ENCODE peak calls at places on chromosomes 1 and 21, in five cellular contexts. One of them, this sample, is unnamed.

GRCh38 chr21:31182231-31183129 is 144.2 kb upstream of the KRTAP19-8 start:
- DNase-seq in HepG2: no peak
- DNase-seq in brain microvascular endothelial cell: no peak
- DNase-seq in heart left ventricle: no peak
- DNase-seq in SK-N-SH: no peak
- DNase-seq in this sample: no peak

GRCh38 chr21:44013380-44014088 is 1.4 kb downstream of the TRAPPC10 start:
- DNase-seq in HepG2: no peak
- DNase-seq in brain microvascular endothelial cell: no peak
- DNase-seq in heart left ventricle: no peak
- DNase-seq in SK-N-SH: peak; percentile 36
- DNase-seq in this sample: no peak

GRCh38 chr1:156852414-156852874 is 6.5 kb downstream of the INSRR start:
- DNase-seq in HepG2: peak; percentile 48
- DNase-seq in brain microvascular endothelial cell: no peak
- DNase-seq in heart left ventricle: peak; percentile 84
- DNase-seq in SK-N-SH: peak; percentile 96
- DNase-seq in this sample: peak; percentile 94

GRCh38 chr1:38076038-38076437 is 29.4 kb upstream of the POU3F1 start:
- DNase-seq in HepG2: no peak
- DNase-seq in brain microvascular endothelial cell: no peak
- DNase-seq in heart left ventricle: no peak
- DNase-seq in SK-N-SH: no peak
- DNase-seq in this sample: peak; percentile 46

GRCh38 chr1:108686609-108687313 is 5.3 kb upstream of the PRPF38B start:
- DNase-seq in HepG2: peak; percentile 35
- DNase-seq in brain microvascular endothelial cell: no peak
- DNase-seq in heart left ventricle: no peak
- DNase-seq in SK-N-SH: peak; percentile 50
- DNase-seq in this sample: peak; percentile 55

GRCh38 chr21:36030581-36031189 is 29.6 kb downstream of the SETD4 start:
- DNase-seq in HepG2: no peak
- DNase-seq in brain microvascular endothelial cell: no peak
- DNase-seq in heart left ventricle: no peak
- DNase-seq in SK-N-SH: no peak
- DNase-seq in this sample: no peak

GRCh38 chr1:155184835-155185782 is 11.5 kb downstream of the TRIM46 start:
- DNase-seq in HepG2: no peak
- DNase-seq in brain microvascular endothelial cell: no peak
- DNase-seq in heart left ventricle: no peak
- DNase-seq in SK-N-SH: peak; percentile 71
- DNase-seq in this sample: no peak

GRCh38 chr1:225842074-225842473 is 32.1 kb downstream of the EPHX1 start:
- DNase-seq in HepG2: no peak
- DNase-seq in brain microvascular endothelial cell: no peak
- DNase-seq in heart left ventricle: no peak
- DNase-seq in SK-N-SH: no peak
- DNase-seq in this sample: no peak

GRCh38 chr21:42471716-42472330 is 24.2 kb downstream of the RSPH1 start:
- DNase-seq in HepG2: no peak
- DNase-seq in brain microvascular endothelial cell: no peak
- DNase-seq in heart left ventricle: no peak
- DNase-seq in SK-N-SH: no peak
- DNase-seq in this sample: no peak

GRCh38 chr1:248853668-248854375 is 5.1 kb downstream of the ZNF692 start:
- DNase-seq in HepG2: no peak
- DNase-seq in brain microvascular endothelial cell: no peak
- DNase-seq in heart left ventricle: no peak
- DNase-seq in SK-N-SH: no peak
- DNase-seq in this sample: no peak

GRCh38 chr1:98327151-98327918 is 334.2 kb upstream of the SNX7 start:
- DNase-seq in HepG2: no peak
- DNase-seq in brain microvascular endothelial cell: peak; percentile 60
- DNase-seq in heart left ventricle: no peak
- DNase-seq in SK-N-SH: no peak
- DNase-seq in this sample: no peak

GRCh38 chr21:41802185-41802584 is 35.3 kb upstream of the RIPK4 start:
- DNase-seq in HepG2: no peak
- DNase-seq in brain microvascular endothelial cell: no peak
- DNase-seq in heart left ventricle: no peak
- DNase-seq in SK-N-SH: no peak
- DNase-seq in this sample: no peak

GRCh38 chr1:34378968-34379729 is 202.4 kb downstream of the C1orf94 start:
- DNase-seq in HepG2: no peak
- DNase-seq in brain microvascular endothelial cell: no peak
- DNase-seq in heart left ventricle: no peak
- DNase-seq in SK-N-SH: peak; percentile 66
- DNase-seq in this sample: no peak

GRCh38 chr1:183106746-183107145 is 79.3 kb upstream of the LAMC2 start:
- DNase-seq in HepG2: no peak
- DNase-seq in brain microvascular endothelial cell: peak; percentile 20
- DNase-seq in heart left ventricle: no peak
- DNase-seq in SK-N-SH: no peak
- DNase-seq in this sample: no peak

GRCh38 chr1:113579256-113580018 is 179.8 kb downstream of the PHTF1 start:
- DNase-seq in HepG2: no peak
- DNase-seq in brain microvascular endothelial cell: no peak
- DNase-seq in heart left ventricle: no peak
- DNase-seq in SK-N-SH: no peak
- DNase-seq in this sample: no peak

GRCh38 chr1:46424730-46425129 is 30.6 kb downstream of the FAAH start:
- DNase-seq in HepG2: no peak
- DNase-seq in brain microvascular endothelial cell: no peak
- DNase-seq in heart left ventricle: no peak
- DNase-seq in SK-N-SH: no peak
- DNase-seq in this sample: no peak

GRCh38 chr1:246404078-246404477 is 103.0 kb downstream of the SMYD3 start:
- DNase-seq in HepG2: no peak
- DNase-seq in brain microvascular endothelial cell: no peak
- DNase-seq in heart left ventricle: no peak
- DNase-seq in SK-N-SH: no peak
- DNase-seq in this sample: no peak

GRCh38 chr1:151867321-151867720 is 13.8 kb upstream of the THEM5 start:
- DNase-seq in HepG2: no peak
- DNase-seq in brain microvascular endothelial cell: no peak
- DNase-seq in heart left ventricle: no peak
- DNase-seq in SK-N-SH: no peak
- DNase-seq in this sample: no peak

GRCh38 chr1:21704055-21704660 is 35.0 kb upstream of the RAP1GAP start:
- DNase-seq in HepG2: no peak
- DNase-seq in brain microvascular endothelial cell: no peak
- DNase-seq in heart left ventricle: no peak
- DNase-seq in SK-N-SH: no peak
- DNase-seq in this sample: no peak

GRCh38 chr1:228810855-228811654 is 75.8 kb downstream of the RHOU start:
- DNase-seq in HepG2: no peak
- DNase-seq in brain microvascular endothelial cell: no peak
- DNase-seq in heart left ventricle: no peak
- DNase-seq in SK-N-SH: no peak
- DNase-seq in this sample: no peak

GRCh38 chr1:170593612-170594011 is 61.6 kb downstream of the GORAB start:
- DNase-seq in HepG2: no peak
- DNase-seq in brain microvascular endothelial cell: no peak
- DNase-seq in heart left ventricle: no peak
- DNase-seq in SK-N-SH: no peak
- DNase-seq in this sample: no peak

GRCh38 chr1:93751391-93752250 is 70.0 kb upstream of the BCAR3 start:
- DNase-seq in HepG2: no peak
- DNase-seq in brain microvascular endothelial cell: no peak
- DNase-seq in heart left ventricle: peak; percentile 72
- DNase-seq in SK-N-SH: no peak
- DNase-seq in this sample: peak; percentile 77

GRCh38 chr1:11617741-11618140 is 36.5 kb downstream of the FBXO2 start:
- DNase-seq in HepG2: no peak
- DNase-seq in brain microvascular endothelial cell: no peak
- DNase-seq in heart left ventricle: no peak
- DNase-seq in SK-N-SH: no peak
- DNase-seq in this sample: no peak

GRCh38 chr21:35628331-35628730 is 432.0 kb downstream of the SETD4 start:
- DNase-seq in HepG2: no peak
- DNase-seq in brain microvascular endothelial cell: no peak
- DNase-seq in heart left ventricle: no peak
- DNase-seq in SK-N-SH: no peak
- DNase-seq in this sample: no peak

GRCh38 chr1:30307182-30307581 is 416.2 kb downstream of the MATN1 start:
- DNase-seq in HepG2: no peak
- DNase-seq in brain microvascular endothelial cell: no peak
- DNase-seq in heart left ventricle: peak; percentile 1
- DNase-seq in SK-N-SH: no peak
- DNase-seq in this sample: no peak

GRCh38 chr1:16631248-16632043 is 18.1 kb upstream of the NBPF1 start:
- DNase-seq in HepG2: no peak
- DNase-seq in brain microvascular endothelial cell: no peak
- DNase-seq in heart left ventricle: peak; percentile 32
- DNase-seq in SK-N-SH: peak; percentile 42
- DNase-seq in this sample: no peak

GRCh38 chr1:39666772-39667171 is 5.1 kb downstream of the NT5C1A start:
- DNase-seq in HepG2: no peak
- DNase-seq in brain microvascular endothelial cell: no peak
- DNase-seq in heart left ventricle: no peak
- DNase-seq in SK-N-SH: no peak
- DNase-seq in this sample: no peak

GRCh38 chr21:27220416-27220815 is 253.5 kb upstream of the ADAMTS5 start:
- DNase-seq in HepG2: no peak
- DNase-seq in brain microvascular endothelial cell: no peak
- DNase-seq in heart left ventricle: no peak
- DNase-seq in SK-N-SH: no peak
- DNase-seq in this sample: no peak

GRCh38 chr1:89698624-89699023 is 65.7 kb downstream of the LRRC8C start:
- DNase-seq in HepG2: no peak
- DNase-seq in brain microvascular endothelial cell: no peak
- DNase-seq in heart left ventricle: no peak
- DNase-seq in SK-N-SH: no peak
- DNase-seq in this sample: no peak

GRCh38 chr1:22359427-22359826 is 92.2 kb upstream of the ZBTB40 start:
- DNase-seq in HepG2: no peak
- DNase-seq in brain microvascular endothelial cell: no peak
- DNase-seq in heart left ventricle: no peak
- DNase-seq in SK-N-SH: no peak
- DNase-seq in this sample: no peak

GRCh38 chr1:12305377-12305776 is 75.5 kb downstream of the VPS13D start:
- DNase-seq in HepG2: no peak
- DNase-seq in brain microvascular endothelial cell: peak; percentile 54
- DNase-seq in heart left ventricle: no peak
- DNase-seq in SK-N-SH: no peak
- DNase-seq in this sample: no peak

GRCh38 chr1:68111804-68112436 is 61.5 kb upstream of the DIRAS3 start:
- DNase-seq in HepG2: no peak
- DNase-seq in brain microvascular endothelial cell: peak; percentile 90
- DNase-seq in heart left ventricle: peak; percentile 67
- DNase-seq in SK-N-SH: peak; percentile 44
- DNase-seq in this sample: peak; percentile 83
- TF ChIP-seq CTCF in HepG2: peak; percentile 54
- TF ChIP-seq CTCF in brain microvascular endothelial cell: peak; percentile 79
- TF ChIP-seq CTCF in heart left ventricle: peak; percentile 73
- TF ChIP-seq CTCF in SK-N-SH: peak; percentile 77
- TF ChIP-seq CTCF in this sample: peak; percentile 60

GRCh38 chr1:160220301-160220700 is 15.1 kb downstream of the PEA15 start:
- DNase-seq in HepG2: no peak
- DNase-seq in brain microvascular endothelial cell: no peak
- DNase-seq in heart left ventricle: no peak
- DNase-seq in SK-N-SH: no peak
- DNase-seq in this sample: no peak

GRCh38 chr1:160214481-160215140 is 9.4 kb downstream of the PEA15 start:
- DNase-seq in HepG2: no peak
- DNase-seq in brain microvascular endothelial cell: no peak
- DNase-seq in heart left ventricle: no peak
- DNase-seq in SK-N-SH: no peak
- DNase-seq in this sample: peak; percentile 72

GRCh38 chr1:160219062-160219929 is 14.1 kb downstream of the PEA15 start:
- DNase-seq in HepG2: peak; percentile 45
- DNase-seq in brain microvascular endothelial cell: peak; percentile 50
- DNase-seq in heart left ventricle: peak; percentile 67
- DNase-seq in SK-N-SH: peak; percentile 55
- DNase-seq in this sample: peak; percentile 69

GRCh38 chr1:160221089-160221488 is 15.9 kb downstream of the PEA15 start:
- DNase-seq in HepG2: no peak
- DNase-seq in brain microvascular endothelial cell: no peak
- DNase-seq in heart left ventricle: no peak
- DNase-seq in SK-N-SH: no peak
- DNase-seq in this sample: no peak

GRCh38 chr1:160217466-160218165 is 12.4 kb downstream of the PEA15 start:
- DNase-seq in HepG2: peak; percentile 14
- DNase-seq in brain microvascular endothelial cell: no peak
- DNase-seq in heart left ventricle: no peak
- DNase-seq in SK-N-SH: no peak
- DNase-seq in this sample: no peak
- H3K27ac ChIP-seq in HepG2: no peak overlapping the region
- H3K27ac ChIP-seq in brain microvascular endothelial cell: no peak overlapping the region
- H3K27ac ChIP-seq in heart left ventricle: peak overlapping the region; percentile 55
- H3K27ac ChIP-seq in SK-N-SH: peak overlapping the region; percentile 55
- H3K27ac ChIP-seq in this sample: peak overlapping the region; percentile 72

GRCh38 chr1:153353226-153353947 is 4.3 kb upstream of the S100A9 start:
- DNase-seq in HepG2: peak; percentile 12
- DNase-seq in brain microvascular endothelial cell: no peak
- DNase-seq in heart left ventricle: no peak
- DNase-seq in SK-N-SH: peak; percentile 50
- DNase-seq in this sample: peak; percentile 20
- TF ChIP-seq CTCF in HepG2: peak; percentile 57
- TF ChIP-seq CTCF in brain microvascular endothelial cell: peak; percentile 63
- TF ChIP-seq CTCF in heart left ventricle: peak; percentile 19
- TF ChIP-seq CTCF in SK-N-SH: peak; percentile 49
- TF ChIP-seq CTCF in this sample: no peak

GRCh38 chr21:34574984-34575529 is 39.9 kb downstream of the RCAN1 start:
- DNase-seq in HepG2: no peak
- DNase-seq in brain microvascular endothelial cell: no peak
- DNase-seq in heart left ventricle: no peak
- DNase-seq in SK-N-SH: no peak
- DNase-seq in this sample: no peak

GRCh38 chr21:34574581-34574980 is 40.3 kb downstream of the RCAN1 start:
- DNase-seq in HepG2: no peak
- DNase-seq in brain microvascular endothelial cell: no peak
- DNase-seq in heart left ventricle: no peak
- DNase-seq in SK-N-SH: no peak
- DNase-seq in this sample: no peak

GRCh38 chr21:34569381-34569979 is 45.4 kb downstream of the RCAN1 start:
- DNase-seq in HepG2: no peak
- DNase-seq in brain microvascular endothelial cell: no peak
- DNase-seq in heart left ventricle: no peak
- DNase-seq in SK-N-SH: no peak
- DNase-seq in this sample: no peak

GRCh38 chr21:34570315-34570714 is 44.6 kb downstream of the RCAN1 start:
- DNase-seq in HepG2: no peak
- DNase-seq in brain microvascular endothelial cell: no peak
- DNase-seq in heart left ventricle: no peak
- DNase-seq in SK-N-SH: no peak
- DNase-seq in this sample: no peak

DNA sequence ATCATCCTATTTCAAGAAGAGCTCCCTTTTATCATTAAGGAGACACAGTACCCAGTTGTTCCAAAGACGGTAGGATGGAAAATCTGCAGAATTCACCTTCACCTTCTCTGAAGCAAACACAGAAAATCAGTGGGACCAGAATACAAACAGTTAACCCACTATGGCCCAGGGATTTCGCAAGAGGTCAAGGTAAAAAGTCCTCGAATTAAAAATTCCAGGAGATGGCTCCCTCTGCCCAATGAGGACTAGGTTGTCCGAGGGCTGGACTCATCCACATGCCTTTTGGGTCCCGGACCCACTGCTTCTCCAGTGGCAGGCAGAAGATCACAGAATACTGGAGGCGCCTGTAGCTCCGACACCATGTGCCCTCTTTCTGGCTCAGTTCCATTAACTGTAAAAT is 42.9 kb downstream of the RCAN1 start:
- DNase-seq in HepG2: no peak
- DNase-seq in brain microvascular endothelial cell: no peak
- DNase-seq in heart left ventricle: no peak
- DNase-seq in SK-N-SH: no peak
- DNase-seq in this sample: no peak
- H3K27ac ChIP-seq in HepG2: no peak overlapping the region
- H3K27ac ChIP-seq in brain microvascular endothelial cell: no peak overlapping the region
- H3K27ac ChIP-seq in heart left ventricle: no peak overlapping the region
- H3K27ac ChIP-seq in SK-N-SH: no peak overlapping the region
- H3K27ac ChIP-seq in this sample: no peak overlapping the region

This sample was measured in testis.